ENCODE peak calls at places on chromosomes 4 and X, in six cellular contexts. L is tibial artery; T is CD8-positive, alpha-beta memory T cell; F is left ventricle myocardium inferior; E is upper lobe of right lung; Q is PC-9. J is an unnamed sample. For H3K4me1, the result is how much of the 10 kb centered on the place peaks cover.

GRCh38 chr4:83214079-83214478 is 70.5 kb downstream of the COQ2 start:
- DNase-seq in Q (no peak), T (no peak), F (no peak), L (no peak), E (no peak), J (no peak)

GRCh38 chr4:124449881-124450280 is 262.7 kb downstream of the ANKRD50 start:
- DNase-seq in T (no peak), F (no peak), L (no peak), Q (no peak), E (no peak), J (no peak)

GRCh38 chr4:100581337-100581736 is 63.5 kb upstream of the EMCN start:
- DNase-seq in T (no peak), E (no peak), F (no peak), L (no peak), Q (peak), J (peak)

GRCh38 chr4:7652451-7652871 is 217.7 kb upstream of the PSAPL1 start:
- DNase-seq in Q (peak), E (no peak), T (peak), L (no peak), F (no peak), J (no peak)

GRCh38 chr4:185122681-185123345 is 20.3 kb upstream of the SLC25A4 start:
- DNase-seq in F (no peak), T (no peak), Q (no peak), E (no peak), L (no peak), J (no peak)

GRCh38 chrX:155857561-155857960 is 23.6 kb upstream of the VAMP7 start:
- DNase-seq in T (no peak), E (no peak), F (no peak), L (no peak), Q (no peak), J (no peak)

GRCh38 chr4:7857238-7857701 is 82.4 kb downstream of the AFAP1 start:
- DNase-seq in L (no peak), E (no peak), F (peak), Q (peak), T (no peak), J (no peak)

GRCh38 chr4:182204042-182204441 is 39.2 kb upstream of the TENM3 start:
- DNase-seq in E (no peak), L (no peak), F (no peak), T (no peak), Q (no peak), J (no peak)

GRCh38 chr4:42282081-42282901 is 115.0 kb upstream of the SHISA3 start:
- DNase-seq in Q (peak), F (peak), L (peak), T (peak), E (no peak), J (no peak)

GRCh38 chr4:175298119-175298518 is 380.0 kb downstream of the ADAM29 start:
- DNase-seq in E (no peak), F (no peak), Q (no peak), T (no peak), L (no peak), J (no peak)

GRCh38 chr4:72366601-72367000 is 202.4 kb downstream of the ADAMTS3 start:
- DNase-seq in L (no peak), F (no peak), E (no peak), T (no peak), Q (no peak), J (no peak)

GRCh38 chr4:98421106-98421505 is 159.9 kb downstream of the RAP1GDS1 start:
- DNase-seq in T (no peak), L (no peak), Q (no peak), F (no peak), E (no peak), J (no peak)

GRCh38 chr4:10114607-10115006 is 2.0 kb downstream of the WDR1 start:
- DNase-seq in F (no peak), E (no peak), L (no peak), T (no peak), Q (no peak), J (no peak)

GRCh38 chr4:109473824-109474223 is 40.2 kb downstream of the SEC24B start:
- DNase-seq in Q (no peak), T (no peak), F (no peak), E (no peak), L (no peak), J (no peak)

GRCh38 chrX:71285929-71286328 is 2.5 kb downstream of the NONO start:
- DNase-seq in L (no peak), T (no peak), F (no peak), E (no peak), Q (no peak), J (no peak)

GRCh38 chrX:141402897-141403610 is 160.7 kb upstream of the SPANXC start:
- DNase-seq in T (no peak), F (no peak), Q (no peak), E (no peak), L (no peak), J (no peak)

GRCh38 chrX:109954333-109954732 is 48.6 kb upstream of the TMEM164 start:
- DNase-seq in E (no peak), Q (no peak), F (no peak), T (no peak), L (peak), J (no peak)

GRCh38 chrX:13128104-13128503 is 83.7 kb upstream of the FAM9C start:
- DNase-seq in Q (no peak), L (no peak), F (no peak), T (no peak), E (no peak), J (no peak)

GRCh38 chrX:44946771-44947170 is 73.8 kb downstream of the KDM6A start:
- DNase-seq in L (no peak), F (no peak), E (no peak), T (no peak), Q (no peak), J (no peak)

GRCh38 chr4:38082424-38083374 is 122.5 kb downstream of the PTTG2 start:
- DNase-seq in T (no peak), E (no peak), F (no peak), L (no peak), Q (no peak), J (no peak)

GRCh38 chr4:153434190-153434589 is 32.0 kb upstream of the TMEM131L start:
- DNase-seq in E (no peak), L (no peak), T (no peak), F (no peak), Q (no peak), J (no peak)

GRCh38 chr4:153427363-153428071 is 38.6 kb upstream of the TMEM131L start:
- DNase-seq in F (no peak), E (no peak), Q (no peak), T (no peak), L (no peak), J (no peak)

GRCh38 chr4:153433753-153434105 is 32.4 kb upstream of the TMEM131L start:
- DNase-seq in Q (no peak), E (no peak), F (no peak), T (no peak), L (no peak), J (no peak)

GRCh38 chr4:153428816-153429592 is 37.2 kb upstream of the TMEM131L start:
- DNase-seq in F (no peak), E (no peak), Q (no peak), T (no peak), L (no peak), J (no peak)

GRCh38 chr4:153432971-153433752 is 33.0 kb upstream of the TMEM131L start:
- DNase-seq in Q (peak), E (no peak), L (peak), F (peak), T (peak), J (peak)
- H3K4me3 ChIP-seq in Q (no peak), E (peak), L (no peak), F (no peak), T (peak), J (no peak)

DNA sequence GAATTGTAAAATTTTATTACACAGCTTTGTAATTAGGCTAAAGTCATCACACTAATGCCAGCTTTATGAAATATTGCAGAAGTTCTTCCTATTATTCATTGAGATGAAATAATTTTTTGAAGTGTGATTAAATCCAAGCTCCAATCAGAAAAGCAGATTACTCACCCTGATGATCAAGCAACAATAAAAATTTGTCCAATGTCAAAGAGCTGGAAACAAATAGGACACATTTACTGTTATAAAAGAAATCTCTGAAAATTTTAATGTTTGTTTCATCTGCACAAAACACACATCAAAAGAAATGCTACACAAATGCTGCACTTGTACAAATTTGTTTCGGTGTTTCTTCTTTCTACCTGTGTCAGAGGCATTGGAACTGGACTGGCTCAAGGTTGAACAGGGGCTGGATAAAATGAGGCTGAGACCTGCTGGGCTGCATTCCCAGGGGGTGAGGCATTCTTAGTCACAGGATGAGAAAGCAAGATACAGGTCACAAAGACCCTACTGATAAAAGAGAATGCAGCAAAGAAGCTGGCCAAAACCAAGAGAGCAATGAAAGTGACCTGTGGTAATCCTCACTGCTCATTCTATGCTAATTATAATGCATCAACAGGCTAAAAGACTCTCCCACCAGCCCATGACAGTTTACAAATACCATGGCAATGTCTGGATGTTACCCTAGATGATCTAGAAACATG is 78.3 kb downstream of the GASK1B start:
- DNase-seq in T (no peak), Q (peak), F (no peak), L (no peak), E (no peak), J (peak)
- H3K27ac ChIP-seq in T (no peak), Q (peak), F (peak), L (no peak), E (no peak), J (peak)

DNA sequence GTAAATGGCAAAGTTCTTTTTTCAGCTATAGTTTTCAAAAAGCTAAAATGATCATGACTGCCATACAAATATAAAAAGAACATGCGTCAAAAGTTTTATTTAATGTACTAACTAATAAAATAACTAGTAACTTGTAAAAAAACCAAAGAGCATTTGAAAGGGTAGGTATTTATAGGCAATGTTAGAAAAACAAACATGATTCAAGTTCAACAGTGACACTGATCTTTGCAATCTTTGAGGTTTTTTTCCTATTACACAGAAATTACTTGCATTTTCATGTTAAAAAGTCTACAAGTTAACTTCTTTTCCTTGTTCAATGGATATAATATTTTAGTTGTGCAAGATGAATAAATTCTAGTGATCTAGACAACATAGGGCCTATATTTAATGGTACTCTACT is 72.3 kb upstream of the GRID2 start:
- DNase-seq in T (no peak), E (no peak), Q (no peak), F (no peak), L (no peak), J (no peak)
- H3K4me1 ChIP-seq in T (under half), E (under half), Q (under half), F (under half), L (under half), J (half or more)

DNA sequence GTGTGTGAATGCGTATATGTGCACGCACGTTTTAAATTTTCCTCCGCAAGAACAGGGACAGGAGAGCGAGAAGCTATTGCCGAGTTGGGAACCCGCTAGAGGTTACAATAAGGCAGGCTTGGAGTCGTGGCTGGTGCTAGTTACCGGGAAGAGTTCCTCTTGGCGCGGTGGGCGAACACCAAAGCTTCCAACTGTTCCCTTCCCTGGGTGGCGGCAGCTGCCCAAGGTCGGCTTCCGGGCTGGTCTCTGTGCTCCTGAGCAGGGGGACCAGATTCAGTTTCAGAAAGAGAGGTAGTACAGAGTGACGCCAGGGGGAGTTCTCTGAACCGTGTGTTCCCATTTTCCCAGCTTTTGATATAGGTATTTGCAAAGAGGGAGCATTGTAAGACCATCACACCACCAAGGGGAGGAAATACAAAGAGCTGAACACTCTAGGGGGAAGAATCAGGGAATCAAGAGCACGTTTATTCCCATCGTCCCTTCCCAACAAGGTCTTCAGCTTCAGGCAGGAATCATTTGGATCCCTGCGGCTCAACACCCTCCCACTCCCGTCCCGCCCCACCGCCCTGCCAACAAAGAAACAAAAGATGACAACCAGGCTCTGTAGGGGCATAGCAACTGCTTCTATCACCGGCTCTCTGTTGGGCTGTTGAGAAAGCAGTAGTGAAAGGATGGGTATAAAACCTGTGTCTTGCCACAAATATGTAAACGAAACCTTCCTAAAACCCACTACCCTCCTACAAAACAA is 113.6 kb upstream of the TEX13C start:
- DNase-seq in T (no peak), Q (no peak), F (peak), L (no peak), E (no peak), J (no peak)
- H3K4me3 ChIP-seq in T (no peak), Q (no peak), F (peak), L (peak), E (peak), J (no peak)

GRCh38 chrX:40158036-40158706 is 60.4 kb upstream of the BCOR start:
- DNase-seq in F (no peak), T (peak), L (no peak), Q (no peak), E (peak), J (no peak)
- H3K27ac ChIP-seq in F (peak), T (no peak), L (peak), Q (no peak), E (peak), J (no peak)

GRCh38 chr4:140049924-140050681 is 103.9 kb downstream of the MAML3 start:
- DNase-seq in E (no peak), F (no peak), Q (no peak), T (no peak), L (no peak), J (no peak)
- H3K4me1 ChIP-seq in E (under half), F (under half), Q (half or more), T (under half), L (under half), J (under half)

GRCh38 chrX:73213734-73214133 is 917 bp downstream of the NAP1L2 start:
- DNase-seq in F (no peak), Q (no peak), E (no peak), L (no peak), T (no peak), J (no peak)

GRCh38 chrX:73215263-73215662 is 612 bp upstream of the NAP1L2 start:
- DNase-seq in F (no peak), T (peak), L (no peak), E (no peak), Q (no peak), J (no peak)

DNA sequence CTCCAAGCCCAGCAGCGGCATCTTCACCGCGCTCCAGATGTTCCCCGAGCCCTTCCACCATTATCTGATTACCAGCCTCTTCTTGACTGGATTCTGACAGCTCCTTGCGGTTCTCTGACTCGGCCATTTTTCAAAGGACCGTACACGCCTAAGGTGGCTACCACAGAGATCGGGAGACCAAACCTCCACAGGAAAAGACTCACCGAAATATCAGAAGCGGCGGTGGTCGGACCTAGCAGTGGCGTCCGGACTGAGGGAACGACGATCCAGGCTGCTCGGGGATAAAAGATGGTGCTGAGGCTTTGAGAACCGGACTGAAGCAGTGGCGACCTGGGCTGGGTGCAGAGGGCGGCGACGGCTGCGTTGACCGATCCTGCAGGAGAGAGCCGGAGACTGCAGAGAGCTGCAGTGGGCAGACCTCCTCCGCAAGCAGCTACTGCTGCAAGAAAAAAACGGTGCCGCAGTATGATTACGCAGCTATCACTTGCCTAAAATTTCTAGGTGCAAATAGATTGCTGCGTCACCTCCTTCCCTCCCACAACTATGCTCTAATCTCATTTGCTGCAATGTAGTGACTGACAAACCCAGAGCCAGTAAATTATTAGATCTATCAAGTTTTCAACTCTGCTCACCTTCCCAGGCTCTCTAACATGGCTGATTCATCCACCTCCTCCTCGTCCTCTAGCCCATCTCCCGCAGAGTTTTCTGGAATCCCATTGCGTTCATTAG is at the start of gene NAP1L2:
- DNase-seq in E (peak), L (peak), Q (no peak), F (peak), T (peak), J (no peak)
- H3K4me3 ChIP-seq in E (peak), L (peak), Q (peak), F (peak), T (peak), J (peak)

J was measured in RWPE2.